ENCODE peak calls at places on chromosomes 6 and 20, in four cellular contexts. One of them, this sample, is unnamed.

GRCh38 chr6:140697585-140697984 is 1323.1 kb upstream of the CITED2 start:
- DNase-seq in HepG2: no peak
- DNase-seq in fibroblast of lung: no peak
- DNase-seq in H1: no peak
- DNase-seq in this sample: no peak

GRCh38 chr6:37717836-37718251 is 20.2 kb upstream of the MDGA1 start:
- DNase-seq in H1: no peak
- DNase-seq in fibroblast of lung: peak; percentile 82
- DNase-seq in HepG2: no peak
- DNase-seq in this sample: no peak

GRCh38 chr6:85580878-85581267 is 12.8 kb downstream of the SNX14 start:
- DNase-seq in fibroblast of lung: peak; percentile 53
- DNase-seq in H1: no peak
- DNase-seq in HepG2: peak; percentile 54
- DNase-seq in this sample: no peak

GRCh38 chr6:84166395-84166794 is 61.0 kb downstream of the CEP162 start:
- DNase-seq in H1: no peak
- DNase-seq in HepG2: no peak
- DNase-seq in fibroblast of lung: no peak
- DNase-seq in this sample: no peak

GRCh38 chr6:155985660-155986138 is 530.1 kb upstream of the NOX3 start:
- DNase-seq in fibroblast of lung: peak; percentile 0
- DNase-seq in HepG2: no peak
- DNase-seq in H1: no peak
- DNase-seq in this sample: no peak

GRCh38 chr20:19628570-19629134 is 129.4 kb upstream of the RIN2 start:
- DNase-seq in H1: peak; percentile 84
- DNase-seq in HepG2: peak; percentile 84
- DNase-seq in fibroblast of lung: peak; percentile 67
- DNase-seq in this sample: peak; percentile 92

GRCh38 chr20:50321797-50322480 is 131.3 kb downstream of the CEBPB start:
- DNase-seq in HepG2: no peak
- DNase-seq in H1: no peak
- DNase-seq in fibroblast of lung: peak; percentile 68
- DNase-seq in this sample: no peak

GRCh38 chr20:51715028-51715872 is 52.9 kb downstream of the ATP9A start:
- DNase-seq in HepG2: no peak
- DNase-seq in H1: no peak
- DNase-seq in fibroblast of lung: no peak
- DNase-seq in this sample: no peak

GRCh38 chr20:20941468-20941889 is 164.7 kb downstream of the LINC00237 start:
- DNase-seq in H1: no peak
- DNase-seq in fibroblast of lung: no peak
- DNase-seq in HepG2: peak; percentile 93
- DNase-seq in this sample: no peak

GRCh38 chr6:110814488-110815259 is 595 bp downstream of the CDK19 start:
- DNase-seq in H1: peak; percentile 71
- DNase-seq in HepG2: no peak
- DNase-seq in fibroblast of lung: peak; percentile 42
- DNase-seq in this sample: peak; percentile 75

GRCh38 chr20:34083137-34083536 is 28.9 kb downstream of the EIF2S2 start:
- DNase-seq in H1: no peak
- DNase-seq in HepG2: no peak
- DNase-seq in fibroblast of lung: peak; percentile 96
- DNase-seq in this sample: no peak

GRCh38 chr6:72720464-72720863 is 98.6 kb downstream of the KCNQ5 start:
- DNase-seq in fibroblast of lung: no peak
- DNase-seq in HepG2: no peak
- DNase-seq in H1: no peak
- DNase-seq in this sample: no peak

GRCh38 chr20:64105846-64106434 is 1.4 kb downstream of the NPBWR2 start:
- DNase-seq in H1: peak; percentile 43
- DNase-seq in HepG2: no peak
- DNase-seq in fibroblast of lung: no peak
- DNase-seq in this sample: no peak

GRCh38 chr20:17650301-17650761 is 31.7 kb downstream of the RRBP1 start:
- DNase-seq in fibroblast of lung: no peak
- DNase-seq in H1: no peak
- DNase-seq in HepG2: no peak
- DNase-seq in this sample: no peak

GRCh38 chr6:115467726-115468125 is 593.0 kb downstream of the FRK start:
- DNase-seq in HepG2: no peak
- DNase-seq in H1: no peak
- DNase-seq in fibroblast of lung: no peak
- DNase-seq in this sample: no peak

GRCh38 chr6:27720607-27721580 is 191.3 kb downstream of the OR2B2 start:
- DNase-seq in HepG2: peak; percentile 21
- DNase-seq in H1: peak; percentile 90
- DNase-seq in fibroblast of lung: peak; percentile 28
- DNase-seq in this sample: no peak

GRCh38 chr6:7189101-7189721 is 81.5 kb downstream of the RREB1 start:
- DNase-seq in HepG2: no peak
- DNase-seq in fibroblast of lung: no peak
- DNase-seq in H1: no peak
- DNase-seq in this sample: no peak

GRCh38 chr6:84652356-84653026 is 111.9 kb downstream of the TBX18 start:
- DNase-seq in H1: no peak
- DNase-seq in HepG2: no peak
- DNase-seq in fibroblast of lung: peak; percentile 83
- DNase-seq in this sample: no peak

GRCh38 chr6:35711731-35712130 is 23.0 kb upstream of the FKBP5 start:
- DNase-seq in HepG2: no peak
- DNase-seq in fibroblast of lung: no peak
- DNase-seq in H1: no peak
- DNase-seq in this sample: no peak

GRCh38 chr6:17968876-17969275 is 18.6 kb downstream of the KIF13A start:
- DNase-seq in fibroblast of lung: no peak
- DNase-seq in H1: no peak
- DNase-seq in HepG2: no peak
- DNase-seq in this sample: no peak

GRCh38 chr6:40894962-40895799 is 143.8 kb downstream of the UNC5CL start:
- DNase-seq in fibroblast of lung: peak; percentile 50
- DNase-seq in HepG2: peak; percentile 43
- DNase-seq in H1: peak; percentile 85
- DNase-seq in this sample: no peak

GRCh38 chr20:54321688-54322087 is 113.8 kb downstream of the PFDN4 start:
- DNase-seq in fibroblast of lung: no peak
- DNase-seq in H1: no peak
- DNase-seq in HepG2: no peak
- DNase-seq in this sample: no peak

GRCh38 chr20:34240121-34240520 is 1.1 kb upstream of the ASIP start:
- DNase-seq in H1: no peak
- DNase-seq in HepG2: no peak
- DNase-seq in fibroblast of lung: no peak
- DNase-seq in this sample: no peak

GRCh38 chr6:82283771-82284420 is 36.4 kb upstream of the IBTK start:
- DNase-seq in H1: peak; percentile 50
- DNase-seq in HepG2: no peak
- DNase-seq in fibroblast of lung: no peak
- DNase-seq in this sample: no peak

GRCh38 chr6:31332637-31333602 is 24.1 kb downstream of the HLA-B start:
- DNase-seq in HepG2: no peak
- DNase-seq in H1: no peak
- DNase-seq in fibroblast of lung: no peak
- DNase-seq in this sample: no peak

GRCh38 chr6:159174263-159174974 is 5.2 kb downstream of the FNDC1 start:
- DNase-seq in HepG2: peak; percentile 46
- DNase-seq in fibroblast of lung: peak; percentile 74
- DNase-seq in H1: peak; percentile 92
- DNase-seq in this sample: peak; percentile 96
- H3K9ac ChIP-seq in HepG2: no peak overlapping the region
- H3K9ac ChIP-seq in fibroblast of lung: no peak overlapping the region
- H3K9ac ChIP-seq in H1: no peak overlapping the region
- H3K9ac ChIP-seq in this sample: peak overlapping the region; percentile 86

GRCh38 chr6:151440498-151440897 is 11.4 kb downstream of the RMND1 start:
- DNase-seq in fibroblast of lung: no peak
- DNase-seq in HepG2: no peak
- DNase-seq in H1: no peak
- DNase-seq in this sample: no peak

GRCh38 chr6:151440930-151441329 is 11.0 kb downstream of the RMND1 start:
- DNase-seq in fibroblast of lung: peak; percentile 70
- DNase-seq in H1: no peak
- DNase-seq in HepG2: no peak
- DNase-seq in this sample: peak; percentile 60

GRCh38 chr6:151442359-151442758 is 9.6 kb downstream of the RMND1 start:
- DNase-seq in fibroblast of lung: no peak
- DNase-seq in HepG2: no peak
- DNase-seq in H1: no peak
- DNase-seq in this sample: no peak

GRCh38 chr6:151443449-151443848 is 8.5 kb downstream of the RMND1 start:
- DNase-seq in fibroblast of lung: no peak
- DNase-seq in HepG2: no peak
- DNase-seq in H1: no peak
- DNase-seq in this sample: no peak

DNA sequence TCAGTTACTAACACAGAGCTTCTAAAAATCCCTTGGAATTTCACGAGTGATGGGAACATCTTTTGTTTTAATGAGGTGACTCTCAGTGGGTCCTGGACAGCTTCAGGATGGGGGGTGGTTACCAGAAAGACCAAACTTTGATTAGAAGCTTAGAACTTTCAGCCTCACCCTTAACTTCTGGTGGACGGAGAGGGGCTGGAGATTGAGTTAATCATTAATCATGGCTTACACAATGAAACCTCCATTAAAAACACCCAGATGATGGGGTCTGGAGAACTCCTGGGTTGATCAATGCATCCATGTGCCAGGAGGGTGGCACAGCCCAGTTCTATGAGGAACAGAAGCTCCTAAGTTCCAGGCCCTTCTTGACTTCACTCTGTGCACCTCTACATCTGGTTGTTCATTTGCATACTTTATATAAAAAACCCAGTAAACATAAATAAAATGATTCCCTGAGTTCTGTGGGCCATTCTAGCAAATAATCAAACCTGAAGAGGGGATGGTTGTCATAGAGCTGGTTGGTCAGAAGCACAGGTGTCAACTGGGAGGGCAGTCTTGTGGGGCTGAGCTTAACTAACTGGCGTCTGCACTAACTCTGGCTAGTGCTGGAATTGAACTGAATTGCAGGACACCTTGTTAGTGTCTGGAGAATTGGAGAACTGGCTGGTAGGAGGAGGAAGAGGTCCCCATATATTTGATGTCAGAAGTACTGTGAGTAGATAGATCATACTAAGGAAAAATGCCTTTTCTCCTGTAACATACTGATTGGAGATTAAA is 10.3 kb downstream of the RMND1 start:
- DNase-seq in fibroblast of lung: no peak
- DNase-seq in HepG2: peak; percentile 74
- DNase-seq in H1: no peak
- DNase-seq in this sample: no peak
- H3K9ac ChIP-seq in fibroblast of lung: no peak overlapping the region
- H3K9ac ChIP-seq in HepG2: peak overlapping the region; percentile 2
- H3K9ac ChIP-seq in H1: no peak overlapping the region
- H3K9ac ChIP-seq in this sample: no peak overlapping the region

GRCh38 chr6:42911171-42912021 is 4.5 kb upstream of the PTCRA start:
- DNase-seq in HepG2: no peak
- DNase-seq in fibroblast of lung: no peak
- DNase-seq in H1: peak; percentile 89
- DNase-seq in this sample: no peak
- H3K9ac ChIP-seq in HepG2: peak overlapping the region; percentile 40
- H3K9ac ChIP-seq in fibroblast of lung: no peak overlapping the region
- H3K9ac ChIP-seq in H1: peak overlapping the region; percentile 41
- H3K9ac ChIP-seq in this sample: no peak overlapping the region

GRCh38 chr6:33707771-33708170 is 3.7 kb downstream of the UQCC2 start:
- DNase-seq in H1: no peak
- DNase-seq in fibroblast of lung: no peak
- DNase-seq in HepG2: no peak
- DNase-seq in this sample: no peak

GRCh38 chr6:33710296-33711121 is 991 bp downstream of the UQCC2 start:
- DNase-seq in HepG2: peak; percentile 31
- DNase-seq in H1: no peak
- DNase-seq in fibroblast of lung: no peak
- DNase-seq in this sample: peak; percentile 58

GRCh38 chr6:33711140-33712129 is at the start of gene UQCC2:
- DNase-seq in H1: peak; percentile 96
- DNase-seq in fibroblast of lung: peak; percentile 96
- DNase-seq in HepG2: peak; percentile 95
- DNase-seq in this sample: peak; percentile 98

GRCh38 chr6:33708516-33709204 is 2.8 kb downstream of the UQCC2 start:
- DNase-seq in H1: no peak
- DNase-seq in HepG2: no peak
- DNase-seq in fibroblast of lung: no peak
- DNase-seq in this sample: no peak

GRCh38 chr6:33709605-33710295 is 1.8 kb downstream of the UQCC2 start:
- DNase-seq in HepG2: no peak
- DNase-seq in fibroblast of lung: no peak
- DNase-seq in H1: no peak
- DNase-seq in this sample: no peak
- H3K9ac ChIP-seq in HepG2: no peak overlapping the region
- H3K9ac ChIP-seq in fibroblast of lung: no peak overlapping the region
- H3K9ac ChIP-seq in H1: no peak overlapping the region
- H3K9ac ChIP-seq in this sample: peak overlapping the region; percentile 91

DNA sequence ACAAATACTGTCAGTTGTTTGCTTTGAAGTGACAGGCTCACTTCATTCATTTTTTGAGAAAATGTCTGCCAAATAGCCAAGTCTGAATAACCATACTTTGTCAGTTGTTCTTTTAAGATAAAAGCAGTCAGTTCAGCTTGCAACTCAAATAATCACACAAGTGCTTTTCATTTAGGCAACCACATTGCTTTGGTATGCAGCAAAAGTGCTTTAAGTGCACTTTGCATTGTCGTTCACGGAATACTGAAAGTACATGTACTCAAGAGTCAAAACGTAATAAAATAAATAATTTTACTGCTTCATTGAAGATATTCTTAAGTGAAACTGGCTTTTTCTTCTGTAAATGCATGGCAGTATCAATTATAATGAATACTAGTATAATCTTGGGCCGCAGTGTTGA is 107.2 kb downstream of the MMS22L start:
- DNase-seq in H1: no peak
- DNase-seq in HepG2: no peak
- DNase-seq in fibroblast of lung: no peak
- DNase-seq in this sample: no peak
- H3K9ac ChIP-seq in H1: no peak overlapping the region
- H3K9ac ChIP-seq in HepG2: no peak overlapping the region
- H3K9ac ChIP-seq in fibroblast of lung: no peak overlapping the region
- H3K9ac ChIP-seq in this sample: no peak overlapping the region

GRCh38 chr6:157087974-157088373 is 235.3 kb downstream of the TMEM242 start:
- DNase-seq in fibroblast of lung: no peak
- DNase-seq in HepG2: no peak
- DNase-seq in H1: no peak
- DNase-seq in this sample: no peak
- H3K9ac ChIP-seq in fibroblast of lung: no peak overlapping the region
- H3K9ac ChIP-seq in HepG2: no peak overlapping the region
- H3K9ac ChIP-seq in H1: no peak overlapping the region
- H3K9ac ChIP-seq in this sample: no peak overlapping the region

GRCh38 chr20:35303735-35304431 is 11.7 kb upstream of the FAM83C start:
- DNase-seq in H1: peak; percentile 93
- DNase-seq in fibroblast of lung: peak; percentile 92
- DNase-seq in HepG2: peak; percentile 91
- DNase-seq in this sample: peak; percentile 95

GRCh38 chr20:35306931-35307517 is 14.8 kb upstream of the FAM83C start:
- DNase-seq in H1: peak; percentile 80
- DNase-seq in fibroblast of lung: peak; percentile 87
- DNase-seq in HepG2: peak; percentile 80
- DNase-seq in this sample: peak; percentile 60

GRCh38 chr20:35305682-35306556 is 13.7 kb upstream of the FAM83C start:
- DNase-seq in H1: no peak
- DNase-seq in fibroblast of lung: peak; percentile 98
- DNase-seq in HepG2: peak; percentile 92
- DNase-seq in this sample: no peak

GRCh38 chr20:35303382-35303734 is 11.1 kb upstream of the FAM83C start:
- DNase-seq in fibroblast of lung: no peak
- DNase-seq in H1: no peak
- DNase-seq in HepG2: no peak
- DNase-seq in this sample: no peak

GRCh38 chr20:35304956-35305355 is 12.7 kb upstream of the FAM83C start:
- DNase-seq in HepG2: no peak
- DNase-seq in fibroblast of lung: no peak
- DNase-seq in H1: no peak
- DNase-seq in this sample: no peak
- H3K9ac ChIP-seq in HepG2: peak overlapping the region; percentile 38
- H3K9ac ChIP-seq in fibroblast of lung: no peak overlapping the region
- H3K9ac ChIP-seq in H1: no peak overlapping the region
- H3K9ac ChIP-seq in this sample: no peak overlapping the region

This sample was measured in Karpas-422.